ENCODE peak calls at places on chromosome 1, in four cellular contexts. Z, R, X and B are unnamed samples.

GRCh38 chr1:170967042-170967910 is 31.9 kb downstream of the MROH9 start:
- DNase-seq in Z (peak), X (no peak), R (peak), B (no peak)

GRCh38 chr1:21643624-21644023 is 25.5 kb downstream of the RAP1GAP start:
- DNase-seq in Z (no peak), X (no peak), R (no peak), B (no peak)

GRCh38 chr1:223707270-223708000 is 4.9 kb upstream of the CAPN2 start:
- DNase-seq in R (peak), Z (peak), X (peak), B (peak)

GRCh38 chr1:63943393-63943792 is 169.6 kb downstream of the ROR1 start:
- DNase-seq in X (no peak), R (no peak), Z (no peak), B (no peak)

GRCh38 chr1:21121764-21122471 is 54.8 kb downstream of the EIF4G3 start:
- DNase-seq in R (no peak), Z (no peak), X (no peak), B (no peak)

GRCh38 chr1:103489881-103490280 is 35.6 kb upstream of the RNPC3 start:
- DNase-seq in R (no peak), X (no peak), Z (peak), B (no peak)

GRCh38 chr1:179169616-179170467 is 59.6 kb downstream of the ABL2 start:
- DNase-seq in Z (peak), X (no peak), R (no peak), B (no peak)

GRCh38 chr1:79716481-79716880 is 710.0 kb upstream of the ADGRL4 start:
- DNase-seq in X (no peak), Z (peak), R (peak), B (no peak)

GRCh38 chr1:109628540-109629321 is 9.1 kb downstream of the AMPD2 start:
- DNase-seq in R (no peak), X (no peak), Z (peak), B (no peak)

GRCh38 chr1:61337981-61338848 is 255.9 kb downstream of the NFIA start:
- DNase-seq in X (peak), R (peak), Z (peak), B (no peak)

GRCh38 chr1:175514309-175515001 is 228.9 kb downstream of the TNR start:
- DNase-seq in Z (peak), X (no peak), R (no peak), B (no peak)

GRCh38 chr1:235790123-235790522 is 76.6 kb downstream of the LYST start:
- DNase-seq in R (no peak), Z (no peak), X (no peak), B (no peak)

GRCh38 chr1:167563579-167564246 is 10.2 kb upstream of the CREG1 start:
- DNase-seq in X (no peak), Z (peak), R (no peak), B (peak)

GRCh38 chr1:81237531-81238528 is 562.9 kb upstream of the ADGRL2 start:
- DNase-seq in R (no peak), Z (peak), X (no peak), B (no peak)

GRCh38 chr1:35707253-35708178 is 11.2 kb downstream of the C1orf216 start:
- DNase-seq in Z (no peak), X (no peak), R (no peak), B (peak)

GRCh38 chr1:212557739-212558664 is 50.6 kb upstream of the ATF3 start:
- DNase-seq in Z (peak), X (peak), R (no peak), B (peak)

GRCh38 chr1:224801761-224802490 is 127.5 kb upstream of the DNAH14 start:
- DNase-seq in R (no peak), Z (peak), X (no peak), B (no peak)

GRCh38 chr1:40620586-40620985 is 44.9 kb downstream of the RIMS3 start:
- DNase-seq in R (no peak), Z (no peak), X (no peak), B (no peak)

GRCh38 chr1:44817771-44818495 is 9.6 kb downstream of the BTBD19 start:
- DNase-seq in X (no peak), R (no peak), Z (no peak), B (no peak)

GRCh38 chr1:52621950-52622349 is 11.0 kb upstream of the SHISAL2A start:
- DNase-seq in Z (no peak), R (no peak), X (no peak), B (no peak)

GRCh38 chr1:72431810-72432209 is 149.5 kb upstream of the NEGR1 start:
- DNase-seq in X (no peak), R (no peak), Z (peak), B (no peak)